ENCODE peak calls at places on chromosomes 7 and 10, in nine cellular contexts. U is HEK293T; B is GM12878; S is activated naive CD8-positive, alpha-beta T cell treated with anti-CD3 and anti-CD28 coated beads, Interleukin-2, amount 50 U/mL, for 16 hours; G is activated T-helper 1 cell treated with anti-CD3 and anti-CD28 coated beads, Interleukin-2, amount 50 U/mL, for 16 hours; N is RCC 7860; H is RWPE1; P is G401; F is fibroblast of pulmonary artery. K is an unnamed sample.

GRCh38 chr7:34165927-34166550 is 260.7 kb downstream of the BMPER start:
- DNase-seq in U (peak), B (no peak), S (no peak), G (no peak), N (peak), H (no peak), P (no peak), F (peak), K (no peak)

GRCh38 chr7:1535100-1535458 is 4.6 kb downstream of the MAFK start:
- DNase-seq in U (no peak), B (no peak), S (no peak), G (no peak), N (no peak), H (no peak), P (no peak), F (no peak), K (no peak)

GRCh38 chr7:36523371-36523953 is 133.8 kb downstream of the ANLN start:
- DNase-seq in U (no peak), B (no peak), S (no peak), G (no peak), N (no peak), H (no peak), P (peak), F (no peak), K (no peak)

GRCh38 chr10:95440756-95441546 is 120.2 kb downstream of the SORBS1 start:
- DNase-seq in U (no peak), B (peak), S (no peak), G (no peak), N (peak), H (no peak), P (no peak), F (no peak), K (no peak)

GRCh38 chr10:112185959-112186358 is 2.4 kb upstream of the GPAM start:
- DNase-seq in U (no peak), B (no peak), S (no peak), G (no peak), N (no peak), H (no peak), P (no peak), F (no peak), K (no peak)

GRCh38 chr7:150897502-150898474 is 45.5 kb downstream of the AOC1 start:
- DNase-seq in U (no peak), B (no peak), S (no peak), G (no peak), N (no peak), H (no peak), P (no peak), F (no peak), K (no peak)

GRCh38 chr7:1938788-1939433 is 268.8 kb downstream of the ELFN1 start:
- DNase-seq in U (no peak), B (no peak), S (no peak), G (no peak), N (no peak), H (no peak), P (no peak), F (no peak), K (no peak)

GRCh38 chr7:20327047-20327446 is 3.7 kb upstream of the ITGB8 start:
- DNase-seq in U (no peak), B (no peak), S (no peak), G (no peak), N (peak), H (no peak), P (no peak), F (peak), K (no peak)

GRCh38 chr7:142319970-142320369 is 62.1 kb upstream of the PRSS58 start:
- DNase-seq in U (peak), B (no peak), S (no peak), G (no peak), N (no peak), H (no peak), P (no peak), F (no peak), K (peak)

GRCh38 chr10:49534670-49535381 is 4.1 kb downstream of the ERCC6 start:
- DNase-seq in U (no peak), B (peak), S (no peak), G (no peak), N (no peak), H (no peak), P (no peak), F (peak), K (no peak)

GRCh38 chr7:79182283-79182682 is 271.2 kb downstream of the MAGI2 start:
- DNase-seq in U (no peak), B (no peak), S (no peak), G (no peak), N (no peak), H (no peak), P (no peak), F (peak), K (no peak)

GRCh38 chr7:47153571-47153970 is 428.3 kb downstream of the TNS3 start:
- DNase-seq in U (no peak), B (no peak), S (no peak), G (no peak), N (no peak), H (no peak), P (peak), F (no peak), K (no peak)

GRCh38 chr10:26474062-26474461 is 35.9 kb downstream of the APBB1IP start:
- DNase-seq in U (no peak), B (no peak), S (no peak), G (no peak), N (no peak), H (no peak), P (no peak), F (no peak), K (no peak)

GRCh38 chr7:2959343-2959680 is 84.4 kb downstream of the CARD11 start:
- DNase-seq in U (no peak), B (no peak), S (no peak), G (no peak), N (no peak), H (no peak), P (no peak), F (no peak), K (no peak)

GRCh38 chr7:99314504-99314903 is 11.2 kb upstream of the ARPC1A start:
- DNase-seq in U (no peak), B (peak), S (no peak), G (no peak), N (no peak), H (peak), P (no peak), F (no peak), K (no peak)

GRCh38 chr7:69597278-69598076 is 798 bp upstream of the AUTS2 start:
- DNase-seq in U (peak), B (no peak), S (no peak), G (no peak), N (no peak), H (no peak), P (no peak), F (no peak), K (peak)

GRCh38 chr10:80493482-80494021 is 39.4 kb downstream of the TSPAN14 start:
- DNase-seq in U (no peak), B (no peak), S (no peak), G (no peak), N (no peak), H (no peak), P (no peak), F (peak), K (no peak)

K was measured in glutamatergic neuron.